ENCODE peak calls at places on chromosomes 4 and X, in five cellular contexts. F is K562, K is Karpas-422, N is neural progenitor cell, D is PC-3. B is an unnamed sample.

GRCh38 chr4:186554890-186555827 is at the start of gene MTNR1A:
- DNase-seq in F (no peak), K (no peak), N (peak; percentile 80), D (no peak), B (peak; percentile 19)

GRCh38 chrX:42247241-42247640 is 323.9 kb upstream of the CASK start:
- DNase-seq in F (no peak), K (no peak), N (no peak), D (no peak), B (peak; percentile 14)

GRCh38 chrX:118976599-118977340 is 2.4 kb downstream of the LONRF3 start:
- DNase-seq in F (no peak), K (peak; percentile 58), N (no peak), D (peak; percentile 70), B (peak; percentile 31)

GRCh38 chr4:176883681-176884418 is 91.1 kb upstream of the VEGFC start:
- DNase-seq in F (no peak), K (no peak), N (no peak), D (peak; percentile 93), B (peak; percentile 80)

GRCh38 chr4:169070071-169070894 is 60.2 kb upstream of the CBR4 start:
- DNase-seq in F (no peak), K (no peak), N (peak; percentile 70), D (peak; percentile 97), B (peak; percentile 96)

GRCh38 chrX:9907645-9908387 is 59.3 kb upstream of the CLDN34 start:
- DNase-seq in F (no peak), K (no peak), N (no peak), D (peak; percentile 94), B (peak; percentile 46)

GRCh38 chr4:76698141-76698540 is 199.8 kb downstream of the SOWAHB start:
- DNase-seq in F (no peak), K (no peak), N (no peak), D (no peak), B (no peak)

GRCh38 chr4:2753444-2753843 is 2.7 kb downstream of the TNIP2 start:
- DNase-seq in F (no peak), K (no peak), N (no peak), D (peak; percentile 23), B (no peak)

GRCh38 chrX:29530520-29530919 is 684.8 kb upstream of the MAGEB2 start:
- DNase-seq in F (no peak), K (no peak), N (no peak), D (no peak), B (peak; percentile 27)

GRCh38 chrX:48695925-48696300 is 621 bp upstream of the SUV39H1 start:
- DNase-seq in F (no peak), K (no peak), N (peak; percentile 34), D (peak; percentile 9), B (no peak)

GRCh38 chr4:3405176-3405575 is 36.6 kb upstream of the HGFAC start:
- DNase-seq in F (no peak), K (no peak), N (no peak), D (no peak), B (no peak)

GRCh38 chr4:144894525-144894924 is 203.5 kb downstream of the ANAPC10 start:
- DNase-seq in F (no peak), K (no peak), N (no peak), D (peak; percentile 62), B (peak; percentile 61)

GRCh38 chrX:114519524-114519923 is 64.4 kb upstream of the HTR2C start:
- DNase-seq in F (no peak), K (no peak), N (no peak), D (no peak), B (no peak)

GRCh38 chrX:85107407-85107806 is 103.7 kb downstream of the APOOL start:
- DNase-seq in F (no peak), K (no peak), N (no peak), D (no peak), B (peak; percentile 38)

GRCh38 chrX:118423558-118423957 is 72.1 kb upstream of the DOCK11 start:
- DNase-seq in F (no peak), K (no peak), N (no peak), D (no peak), B (no peak)

GRCh38 chrX:150165776-150166610 is 197.1 kb upstream of the MAMLD1 start:
- DNase-seq in F (no peak), K (no peak), N (no peak), D (no peak), B (peak; percentile 15)

GRCh38 chr4:176883108-176883550 is 90.4 kb upstream of the VEGFC start:
- DNase-seq in F (no peak), K (no peak), N (no peak), D (peak; percentile 72), B (peak; percentile 15)

GRCh38 chr4:86506591-86506990 is 87.5 kb upstream of the PTPN13 start:
- DNase-seq in F (no peak), K (no peak), N (no peak), D (no peak), B (no peak)

GRCh38 chrX:14291626-14292025 is 237.7 kb upstream of the GLRA2 start:
- DNase-seq in F (no peak), K (no peak), N (peak; percentile 69), D (no peak), B (no peak)

GRCh38 chrX:139542652-139543051 is 12.1 kb downstream of the F9 start:
- DNase-seq in F (no peak), K (no peak), N (no peak), D (no peak), B (no peak)

GRCh38 chr4:146661368-146661767 is 22.7 kb downstream of the POU4F2 start:
- DNase-seq in F (no peak), K (no peak), N (no peak), D (no peak), B (no peak)

GRCh38 chr4:168711197-168712120 is 214.6 kb downstream of the PALLD start:
- DNase-seq in F (no peak), K (no peak), N (no peak), D (no peak), B (peak; percentile 91)

GRCh38 chrX:119067023-119067739 is 5.6 kb upstream of the CT47C1 start:
- DNase-seq in F (peak; percentile 53), K (peak; percentile 93), N (peak; percentile 56), D (peak; percentile 82), B (peak; percentile 80)

GRCh38 chr4:61204353-61204752 is 4.2 kb downstream of the ADGRL3 start:
- DNase-seq in F (no peak), K (no peak), N (peak; percentile 74), D (peak; percentile 86), B (no peak)

GRCh38 chr4:185726931-185727330 is 85.1 kb downstream of the SORBS2 start:
- DNase-seq in F (no peak), K (no peak), N (no peak), D (no peak), B (peak; percentile 39)

GRCh38 chr4:124642846-124643245 is 69.7 kb downstream of the ANKRD50 start:
- DNase-seq in F (no peak), K (no peak), N (no peak), D (no peak), B (no peak)
- H2AFZ ChIP-seq in F (no peak overlapping the region), K (no peak overlapping the region), N (no peak overlapping the region), D (no peak overlapping the region), B (no peak overlapping the region)

GRCh38 chr4:156815717-156816319 is 155.8 kb downstream of the PDGFC start:
- DNase-seq in F (no peak), K (no peak), N (no peak), D (no peak), B (no peak)
- H2AFZ ChIP-seq in F (no peak overlapping the region), K (no peak overlapping the region), N (no peak overlapping the region), D (no peak overlapping the region), B (no peak overlapping the region)

GRCh38 chrX:11334165-11334564 is 41.0 kb downstream of the AMELX start:
- DNase-seq in F (no peak), K (no peak), N (no peak), D (peak; percentile 27), B (no peak)

GRCh38 chrX:11331788-11332187 is 38.6 kb downstream of the AMELX start:
- DNase-seq in F (no peak), K (no peak), N (no peak), D (no peak), B (no peak)

GRCh38 chrX:11328134-11328533 is 34.9 kb downstream of the AMELX start:
- DNase-seq in F (no peak), K (no peak), N (no peak), D (no peak), B (no peak)

DNA sequence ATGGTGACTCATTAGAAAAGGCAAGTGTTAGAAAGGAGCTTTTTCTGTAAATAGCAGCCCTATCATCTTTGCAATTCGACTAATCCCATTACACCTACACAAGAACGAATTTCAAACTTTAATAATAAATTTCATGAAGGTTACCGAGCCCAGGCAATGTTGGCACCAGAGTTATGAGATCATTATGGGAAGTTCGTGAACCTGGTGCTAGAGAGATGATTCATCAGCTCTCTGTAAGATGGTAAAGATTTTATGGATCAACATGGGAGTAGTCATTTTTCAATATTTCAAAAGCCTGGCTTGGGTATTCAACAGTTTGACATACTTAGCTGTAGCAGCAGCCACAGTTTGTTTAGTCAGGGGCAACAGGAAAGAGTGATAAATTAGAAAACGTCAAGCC is 35.8 kb downstream of the AMELX start:
- DNase-seq in F (no peak), K (no peak), N (no peak), D (peak; percentile 70), B (peak; percentile 47)
- H2AFZ ChIP-seq in F (no peak overlapping the region), K (no peak overlapping the region), N (no peak overlapping the region), D (no peak overlapping the region), B (no peak overlapping the region)

DNA sequence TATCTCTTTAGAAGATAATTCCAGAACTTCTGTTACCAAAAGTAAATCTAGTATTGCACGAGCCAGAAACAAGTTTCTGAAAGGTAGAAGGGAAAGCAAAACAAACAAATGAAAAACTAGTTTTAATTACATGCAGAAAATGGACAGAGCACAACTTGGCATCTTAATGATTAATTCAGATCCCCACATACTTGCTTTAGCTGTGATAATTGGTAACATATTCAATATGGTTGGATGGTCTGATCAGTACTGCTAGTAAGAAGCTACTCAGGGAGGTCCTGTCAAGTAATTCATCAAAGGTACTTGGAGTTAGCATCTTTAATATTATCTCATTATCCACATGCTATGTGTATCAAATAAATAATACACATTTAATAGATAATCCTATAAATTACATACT is 204.3 kb downstream of the TRAM1L1 start:
- DNase-seq in F (no peak), K (no peak), N (no peak), D (no peak), B (no peak)
- H2AFZ ChIP-seq in F (no peak overlapping the region), K (no peak overlapping the region), N (no peak overlapping the region), D (no peak overlapping the region), B (no peak overlapping the region)

DNA sequence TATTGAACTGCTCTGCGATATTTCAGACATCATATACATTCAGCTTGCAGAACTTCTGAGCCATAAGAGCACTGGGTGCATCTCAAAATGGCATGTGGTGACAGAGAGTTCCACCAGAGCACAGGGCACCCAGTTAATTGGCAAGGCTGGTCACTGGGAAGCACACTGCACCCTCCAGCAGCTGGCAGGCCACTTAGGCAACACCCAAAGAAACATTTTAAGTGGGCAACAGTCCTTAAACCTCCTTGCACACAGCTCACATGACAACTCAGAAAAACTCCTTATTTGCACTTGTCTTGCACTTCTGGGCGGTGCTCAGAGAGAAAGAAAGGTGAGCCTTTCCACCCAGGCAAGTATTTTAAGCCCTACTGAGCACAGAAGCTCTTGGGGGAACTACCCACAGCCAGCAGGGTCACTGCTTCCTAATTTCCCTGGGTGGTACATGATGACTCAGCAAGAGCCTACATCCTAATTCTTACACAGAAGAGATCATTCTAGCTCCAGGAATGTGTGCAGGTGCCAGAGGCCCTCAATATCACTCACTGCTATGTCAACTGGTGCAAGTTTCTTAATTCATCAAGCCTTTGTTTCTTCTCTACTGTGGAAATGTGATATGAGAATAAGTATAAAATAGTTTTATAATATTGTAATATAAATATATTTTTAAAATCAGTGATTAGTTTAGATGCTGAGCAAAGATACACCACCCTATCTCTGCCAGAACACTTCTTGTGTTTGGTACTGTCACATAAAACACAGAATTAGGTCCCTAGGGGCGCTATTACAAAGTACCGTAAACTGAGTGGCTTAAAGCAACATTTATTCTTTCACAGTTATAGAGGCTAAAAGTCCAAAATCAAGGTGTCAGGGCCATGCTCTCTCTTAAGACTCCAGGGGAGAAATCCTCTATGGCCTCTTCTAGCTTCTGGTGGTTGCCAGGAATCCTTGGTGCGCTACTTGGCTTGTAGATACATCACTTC is 155.1 kb upstream of the PPARGC1A start:
- DNase-seq in F (no peak), K (no peak), N (no peak), D (no peak), B (no peak)
- H2AFZ ChIP-seq in F (no peak overlapping the region), K (no peak overlapping the region), N (peak overlapping the region; percentile 37), D (no peak overlapping the region), B (no peak overlapping the region)

B was measured in GM23248.